ENCODE peak calls at places on chromosome 15, in four cellular contexts. One of them, this sample, is unnamed.

GRCh38 chr15:101320501-101321052 is 25.5 kb upstream of the SNRPA1 start:
- DNase-seq in HCT116: no peak
- DNase-seq in HepG2: no peak
- DNase-seq in gastrocnemius medialis: no peak
- DNase-seq in this sample: peak

GRCh38 chr15:85172846-85173490 is 191.3 kb downstream of the PDE8A start:
- DNase-seq in gastrocnemius medialis: no peak
- DNase-seq in HCT116: no peak
- DNase-seq in HepG2: no peak
- DNase-seq in this sample: no peak

GRCh38 chr15:42332331-42332730 is 27.0 kb upstream of the CAPN3 start:
- DNase-seq in HepG2: no peak
- DNase-seq in HCT116: no peak
- DNase-seq in gastrocnemius medialis: no peak
- DNase-seq in this sample: no peak

GRCh38 chr15:67836477-67836876 is 3.4 kb downstream of the RNU6-1 start:
- DNase-seq in HCT116: no peak
- DNase-seq in HepG2: no peak
- DNase-seq in gastrocnemius medialis: no peak
- DNase-seq in this sample: peak

GRCh38 chr15:93974804-93975481 is 256.4 kb upstream of the MCTP2 start:
- DNase-seq in gastrocnemius medialis: no peak
- DNase-seq in HepG2: peak
- DNase-seq in HCT116: peak
- DNase-seq in this sample: no peak

GRCh38 chr15:45393851-45394250 is 15.5 kb upstream of the GATM start:
- DNase-seq in gastrocnemius medialis: no peak
- DNase-seq in HCT116: no peak
- DNase-seq in HepG2: peak
- DNase-seq in this sample: no peak

GRCh38 chr15:68510558-68510957 is 68.2 kb upstream of the CORO2B start:
- DNase-seq in gastrocnemius medialis: no peak
- DNase-seq in HepG2: no peak
- DNase-seq in HCT116: no peak
- DNase-seq in this sample: no peak

GRCh38 chr15:66784174-66784573 is 82.1 kb downstream of the SMAD6 start:
- DNase-seq in HepG2: no peak
- DNase-seq in HCT116: no peak
- DNase-seq in gastrocnemius medialis: no peak
- DNase-seq in this sample: no peak

DNA sequence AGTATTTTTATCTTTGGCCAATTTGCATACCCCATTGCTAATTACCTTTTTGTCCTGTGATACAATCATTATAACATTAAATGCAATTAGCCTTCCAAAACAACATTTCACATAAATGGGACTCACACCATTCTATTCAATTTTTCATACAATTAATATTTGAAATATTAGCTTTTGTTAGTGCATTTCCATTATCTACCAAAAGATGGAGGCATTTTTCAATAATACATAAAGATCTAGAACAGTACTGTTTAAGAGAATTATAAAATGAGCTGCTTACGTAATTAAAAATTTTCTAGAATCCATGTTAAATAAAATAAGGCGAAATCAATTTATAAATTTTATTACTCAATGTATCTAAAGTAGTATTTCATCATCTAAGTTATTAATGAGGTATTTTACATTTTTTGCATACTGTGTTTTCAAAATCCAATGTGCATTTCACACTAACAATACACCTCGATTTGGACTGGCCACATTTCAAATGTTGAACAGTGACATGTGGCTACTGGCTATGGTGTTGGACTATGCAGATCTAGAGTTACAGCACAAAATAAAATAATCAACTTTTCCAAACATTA is 74.3 kb downstream of the TJP1 start:
- DNase-seq in HCT116: peak
- DNase-seq in gastrocnemius medialis: no peak
- DNase-seq in HepG2: peak
- DNase-seq in this sample: no peak
- TF ChIP-seq CTCF in HCT116: peak
- TF ChIP-seq CTCF in gastrocnemius medialis: no peak
- TF ChIP-seq CTCF in HepG2: no peak
- TF ChIP-seq CTCF in this sample: peak

DNA sequence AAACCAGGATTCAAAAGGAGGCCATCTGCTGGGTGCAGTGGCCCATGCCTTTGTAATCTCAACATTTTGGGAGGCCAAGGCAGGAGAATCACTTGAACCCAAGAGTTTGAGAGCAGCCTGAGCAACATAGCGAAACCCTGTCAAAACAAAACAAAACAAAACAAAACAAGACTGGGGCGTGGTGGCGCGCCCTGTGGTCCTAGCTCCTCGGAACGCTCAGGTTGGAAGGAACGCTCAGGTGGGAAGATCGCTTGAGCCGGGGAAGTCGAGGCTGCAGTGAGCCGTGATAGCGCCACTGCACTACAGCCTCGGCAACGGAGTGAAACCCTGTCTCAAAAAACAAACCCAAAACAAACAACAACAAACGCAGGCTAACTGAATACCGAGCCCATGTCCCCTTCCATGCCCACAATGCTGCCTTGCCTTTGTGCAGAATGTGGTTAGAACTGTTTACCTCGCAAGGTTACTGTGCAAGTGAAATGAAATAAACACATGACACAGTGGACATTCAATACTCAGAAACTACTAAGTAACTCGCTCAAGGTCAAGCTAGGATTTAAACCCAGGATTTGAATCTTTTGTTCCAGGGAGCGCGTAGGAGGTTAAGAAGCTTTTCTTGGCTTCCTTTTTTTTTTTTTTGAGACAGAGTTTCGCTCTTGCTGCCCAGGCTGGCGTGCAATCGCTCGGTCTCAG is 766 bp upstream of the EMC4 start:
- DNase-seq in HepG2: no peak
- DNase-seq in gastrocnemius medialis: no peak
- DNase-seq in HCT116: no peak
- DNase-seq in this sample: no peak
- TF ChIP-seq POLR2A in HepG2: no peak
- TF ChIP-seq POLR2A in gastrocnemius medialis: no peak
- TF ChIP-seq POLR2A in HCT116: no peak
- TF ChIP-seq POLR2A in this sample: no peak

GRCh38 chr15:57457726-57458125 is 81.4 kb downstream of the CGNL1 start:
- DNase-seq in HCT116: no peak
- DNase-seq in HepG2: no peak
- DNase-seq in gastrocnemius medialis: no peak
- DNase-seq in this sample: no peak
- TF ChIP-seq CTCF in HCT116: no peak
- TF ChIP-seq CTCF in HepG2: no peak
- TF ChIP-seq CTCF in gastrocnemius medialis: no peak
- TF ChIP-seq CTCF in this sample: no peak

GRCh38 chr15:24924621-24925020 is 30.2 kb upstream of the SNRPN start:
- DNase-seq in HepG2: no peak
- DNase-seq in HCT116: no peak
- DNase-seq in gastrocnemius medialis: no peak
- DNase-seq in this sample: no peak
- TF ChIP-seq POLR2A in HepG2: no peak
- TF ChIP-seq POLR2A in HCT116: no peak
- TF ChIP-seq POLR2A in gastrocnemius medialis: no peak
- TF ChIP-seq POLR2A in this sample: no peak

GRCh38 chr15:33277689-33278088 is 33.1 kb upstream of the RYR3 start:
- DNase-seq in HCT116: no peak
- DNase-seq in gastrocnemius medialis: no peak
- DNase-seq in HepG2: no peak
- DNase-seq in this sample: no peak

GRCh38 chr15:33279613-33280205 is 31.1 kb upstream of the RYR3 start:
- DNase-seq in HCT116: no peak
- DNase-seq in HepG2: no peak
- DNase-seq in gastrocnemius medialis: no peak
- DNase-seq in this sample: no peak

GRCh38 chr15:33283603-33284002 is 27.2 kb upstream of the RYR3 start:
- DNase-seq in gastrocnemius medialis: no peak
- DNase-seq in HCT116: no peak
- DNase-seq in HepG2: no peak
- DNase-seq in this sample: no peak

GRCh38 chr15:33282226-33283020 is 28.3 kb upstream of the RYR3 start:
- DNase-seq in HepG2: no peak
- DNase-seq in HCT116: no peak
- DNase-seq in gastrocnemius medialis: no peak
- DNase-seq in this sample: no peak

GRCh38 chr15:33278816-33279612 is 31.8 kb upstream of the RYR3 start:
- DNase-seq in gastrocnemius medialis: no peak
- DNase-seq in HCT116: peak
- DNase-seq in HepG2: no peak
- DNase-seq in this sample: peak
- TF ChIP-seq CTCF in gastrocnemius medialis: no peak
- TF ChIP-seq CTCF in HCT116: no peak
- TF ChIP-seq CTCF in HepG2: no peak
- TF ChIP-seq CTCF in this sample: no peak